ENCODE peak calls at places on chromosomes 11 and 22, in four cellular contexts. L, M, W and N are unnamed samples.

GRCh38 chr22:50174382-50175190 is 4.1 kb downstream of the PANX2 start:
- DNase-seq in M (no peak), W (no peak), L (no peak), N (no peak)

GRCh38 chr11:35031869-35032268 is 107.1 kb upstream of the CD44 start:
- DNase-seq in W (no peak), M (no peak), L (peak; percentile 37), N (no peak)

GRCh38 chr11:1119282-1120146 is 38.2 kb upstream of the MUC5AC start:
- DNase-seq in L (no peak), M (no peak), W (no peak), N (no peak)

GRCh38 chr11:61020706-61021235 is 49.3 kb downstream of the CD6 start:
- DNase-seq in L (no peak), M (no peak), W (no peak), N (no peak)

GRCh38 chr22:44331881-44332714 is 19.3 kb upstream of the SHISAL1 start:
- DNase-seq in L (no peak), W (no peak), M (no peak), N (peak; percentile 7)

GRCh38 chr22:25364736-25365241 is 145.3 kb downstream of the CRYBB2 start:
- DNase-seq in M (no peak), W (no peak), L (no peak), N (no peak)

GRCh38 chr11:105189586-105189985 is 50.0 kb upstream of the CARD18 start:
- DNase-seq in L (peak; percentile 28), M (no peak), W (no peak), N (no peak)

GRCh38 chr11:46371994-46372393 is 9.5 kb upstream of the MDK start:
- DNase-seq in M (no peak), W (no peak), L (no peak), N (no peak)

GRCh38 chr11:103907548-103908455 is 128.6 kb upstream of the DDI1 start:
- DNase-seq in M (no peak), L (peak; percentile 12), W (no peak), N (no peak)